ENCODE peak calls at places on chromosome 21, in six cellular contexts. X is ovary; G is sigmoid colon; H is tibial nerve; Y is IMR-90; Z is CD4-positive, alpha-beta T cell. R is an unnamed sample.

GRCh38 chr21:43299441-43300277 is 127.3 kb downstream of the SIK1 start:
- DNase-seq in Y (no peak), G (no peak), H (peak), Z (no peak), X (peak), R (no peak)

GRCh38 chr21:43270800-43271261 is 102.0 kb downstream of the CRYAA start:
- DNase-seq in Z (no peak), G (no peak), H (no peak), Y (no peak), X (no peak), R (no peak)

GRCh38 chr21:43331962-43332458 is 94.9 kb downstream of the SIK1 start:
- DNase-seq in Z (no peak), Y (peak), H (no peak), G (no peak), X (peak), R (peak)

GRCh38 chr21:29293495-29293894 is 5.2 kb upstream of the BACH1 start:
- DNase-seq in X (no peak), Y (no peak), H (no peak), G (no peak), Z (no peak), R (no peak)

GRCh38 chr21:32770514-32771133 is 931 bp downstream of the PAXBP1 start:
- DNase-seq in G (no peak), X (no peak), H (no peak), Y (peak), Z (no peak), R (peak)

GRCh38 chr21:33543505-33544129 is 779 bp downstream of the SON start:
- DNase-seq in Y (no peak), H (peak), Z (peak), X (no peak), G (peak), R (peak)

GRCh38 chr21:17775431-17776126 is 43.6 kb downstream of the C21orf91 start:
- DNase-seq in G (no peak), X (no peak), Z (peak), H (no peak), Y (no peak), R (no peak)

GRCh38 chr21:14273736-14274538 is 58.0 kb downstream of the RBM11 start:
- DNase-seq in Z (no peak), Y (no peak), X (peak), H (no peak), G (no peak), R (peak)

GRCh38 chr21:28779914-28780313 is 212.8 kb downstream of the LTN1 start:
- DNase-seq in Y (no peak), Z (no peak), G (no peak), X (no peak), H (no peak), R (no peak)

GRCh38 chr21:15543473-15543872 is 186.3 kb upstream of the USP25 start:
- DNase-seq in G (no peak), X (no peak), Y (no peak), H (no peak), Z (no peak), R (no peak)

GRCh38 chr21:36075171-36075570 is 5.3 kb downstream of the CBR1 start:
- DNase-seq in G (no peak), Z (no peak), Y (no peak), H (no peak), X (no peak), R (peak)

GRCh38 chr21:44089001-44089911 is 17.9 kb upstream of the PWP2 start:
- DNase-seq in Y (no peak), Z (peak), G (peak), X (no peak), H (no peak), R (no peak)

GRCh38 chr21:38804617-38805281 is 980 bp upstream of the ETS2 start:
- DNase-seq in Z (no peak), Y (peak), G (peak), X (peak), H (peak), R (peak)
- TF ChIP-seq CTCF in Z (peak), Y (peak), G (peak), X (peak), H (peak), R (peak)

DNA sequence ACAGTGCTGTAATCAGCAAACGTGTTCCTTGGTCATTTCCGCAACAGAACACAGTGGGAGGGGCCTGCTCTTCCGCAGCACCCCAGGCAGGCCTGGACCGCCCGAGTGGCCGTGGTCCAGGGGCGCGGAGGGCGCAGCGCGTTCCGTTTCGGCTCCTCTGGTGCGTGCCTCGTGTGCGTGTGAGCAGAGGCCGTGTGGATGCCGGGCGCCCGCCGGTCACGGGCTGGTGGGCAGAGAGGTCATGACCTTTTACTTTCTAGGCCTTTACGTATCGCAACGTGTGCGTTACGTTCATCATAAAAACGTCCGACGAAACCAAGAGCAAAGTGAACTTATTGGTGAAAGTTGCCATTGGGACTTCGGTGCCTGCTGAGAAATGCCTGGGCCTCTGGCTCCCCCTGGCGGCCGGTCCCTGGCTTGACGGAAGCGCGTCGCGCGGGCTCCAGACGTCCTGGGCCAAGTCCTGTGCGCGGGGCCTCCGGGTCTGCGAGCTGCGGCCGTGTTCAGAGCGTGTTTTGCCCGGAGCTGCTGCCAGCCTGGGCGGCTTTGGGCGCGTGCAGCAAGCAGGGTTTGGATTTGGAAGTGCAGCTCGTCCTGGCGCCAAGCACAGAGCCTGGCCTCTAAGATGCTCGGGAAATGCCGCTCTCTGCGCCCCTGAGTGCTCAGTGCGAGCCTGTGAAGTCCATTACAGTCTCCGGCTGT is 34.4 kb downstream of the COL18A1 start:
- DNase-seq in Z (peak), X (peak), G (peak), H (peak), Y (peak), R (peak)
- H3K27ac ChIP-seq in Z (no peak), X (peak), G (peak), H (peak), Y (peak), R (peak)

GRCh38 chr21:31335957-31336738 is 7.9 kb downstream of the TIAM1 start:
- DNase-seq in X (no peak), H (no peak), G (peak), Y (peak), Z (no peak), R (no peak)
- TF ChIP-seq CTCF in X (no peak), H (no peak), G (no peak), Y (no peak), Z (no peak), R (no peak)

DNA sequence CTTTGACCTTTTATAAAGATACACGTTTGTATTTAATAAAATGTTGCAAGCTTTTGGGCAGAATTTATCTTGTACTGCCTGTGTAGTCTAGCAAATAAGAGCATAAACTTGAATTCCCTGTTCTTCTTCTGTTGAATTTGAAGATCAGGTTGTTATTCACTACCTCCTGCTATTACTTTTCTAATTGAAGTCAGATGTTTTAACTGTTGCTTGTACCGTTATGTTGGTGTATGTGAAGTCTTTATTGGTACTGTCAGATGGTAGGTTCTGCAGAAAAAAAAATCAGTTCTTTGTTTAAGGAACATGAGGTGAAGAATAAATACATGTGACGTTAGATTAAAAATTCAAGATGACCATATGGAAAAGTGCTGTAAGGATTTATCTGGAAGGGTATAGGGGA is 69.1 kb downstream of the DYRK1A start:
- DNase-seq in H (no peak), X (no peak), Y (no peak), G (no peak), Z (no peak), R (no peak)
- H3K27ac ChIP-seq in H (no peak), X (no peak), Y (no peak), G (no peak), Z (no peak), R (no peak)

GRCh38 chr21:18951291-18952038 is 547.9 kb upstream of the TMPRSS15 start:
- DNase-seq in G (no peak), Z (no peak), Y (no peak), X (no peak), H (no peak), R (no peak)
- TF ChIP-seq CTCF in G (no peak), Z (no peak), Y (no peak), X (no peak), H (no peak), R (no peak)

GRCh38 chr21:41926068-41926806 is 27.6 kb downstream of the C2CD2 start:
- DNase-seq in Y (peak), G (peak), Z (peak), X (no peak), H (no peak), R (peak)
- H3K27ac ChIP-seq in Y (peak), G (peak), Z (peak), X (peak), H (peak), R (peak)